ENCODE peak calls at places on chromosome 16, in seven cellular contexts. O is ACHN, Q is GM23338, S is left ventricle myocardium inferior, E is cardiac muscle cell, W is COLO829, D is neural progenitor cell. N is an unnamed sample.

GRCh38 chr16:82715833-82716232 is 89.1 kb downstream of the CDH13 start:
- DNase-seq in W (no peak), D (no peak), Q (no peak), E (peak; percentile 12), O (no peak), S (peak; percentile 60), N (no peak)

GRCh38 chr16:16143941-16144340 is 79.4 kb downstream of the ABCC6 start:
- DNase-seq in O (peak; percentile 40), Q (no peak), D (no peak), S (no peak), W (no peak), E (no peak), N (no peak)

GRCh38 chr16:85718682-85719081 is 29.9 kb upstream of the GINS2 start:
- DNase-seq in S (no peak), Q (peak; percentile 76), W (no peak), O (no peak), D (peak; percentile 59), E (no peak), N (no peak)

GRCh38 chr16:22346463-22346862 is 28.0 kb downstream of the CDR2 start:
- DNase-seq in E (no peak), Q (no peak), W (no peak), D (no peak), S (no peak), O (no peak), N (no peak)

GRCh38 chr16:58212824-58213655 is 15.1 kb upstream of the CSNK2A2 start:
- DNase-seq in E (no peak), W (no peak), D (no peak), O (no peak), S (no peak), Q (no peak), N (no peak)

GRCh38 chr16:30368122-30368791 is 2.0 kb downstream of the TBC1D10B start:
- DNase-seq in O (peak; percentile 57), Q (no peak), E (peak; percentile 62), W (no peak), D (no peak), S (no peak), N (no peak)

GRCh38 chr16:14354561-14355351 is 275.3 kb downstream of the PARN start:
- DNase-seq in Q (no peak), D (no peak), W (no peak), S (no peak), E (peak; percentile 15), O (no peak), N (no peak)

GRCh38 chr16:3656491-3657468 is 2.3 kb downstream of the DNASE1 start:
- DNase-seq in E (no peak), Q (no peak), D (no peak), S (no peak), O (no peak), W (no peak), N (peak; percentile 43)

GRCh38 chr16:77660311-77660710 is 62.0 kb upstream of the NUDT7 start:
- DNase-seq in E (peak; percentile 61), O (peak; percentile 62), Q (peak; percentile 74), D (peak; percentile 62), S (no peak), W (peak; percentile 22), N (no peak)

GRCh38 chr16:64951193-64951592 is 170.7 kb downstream of the CDH11 start:
- DNase-seq in E (no peak), S (no peak), W (no peak), O (no peak), Q (no peak), D (no peak), N (no peak)

GRCh38 chr16:528111-529011 is 849 bp downstream of the CAPN15 start:
- DNase-seq in Q (peak; percentile 63), S (no peak), D (peak; percentile 62), O (peak; percentile 77), W (no peak), E (peak; percentile 65), N (no peak)

GRCh38 chr16:75460441-75460840 is 4.0 kb downstream of the TMEM170A start:
- DNase-seq in D (peak; percentile 56), S (no peak), Q (peak; percentile 36), O (no peak), W (no peak), E (peak; percentile 9), N (no peak)

GRCh38 chr16:81095653-81095952 is 592 bp downstream of the GCSH start:
- DNase-seq in Q (no peak), D (no peak), S (no peak), W (no peak), O (no peak), E (no peak), N (no peak)

GRCh38 chr16:66165879-66166278 is 200.6 kb upstream of the CDH5 start:
- DNase-seq in Q (no peak), E (no peak), D (no peak), O (no peak), W (no peak), S (no peak), N (no peak)